ENCODE peak calls at places on chromosomes 12 and 14, in nine cellular contexts. One of them, this sample, is unnamed.

GRCh38 chr14:32947792-32948191 is 9.1 kb downstream of the NPAS3 start:
- DNase-seq in transverse colon: no peak
- DNase-seq in A549: no peak
- DNase-seq in body of pancreas: no peak
- DNase-seq in IMR-90: no peak
- DNase-seq in breast epithelium: no peak
- DNase-seq in ovary: no peak
- DNase-seq in thyroid gland: no peak
- DNase-seq in Peyer's patch: no peak
- DNase-seq in this sample: no peak

GRCh38 chr12:116863275-116863767 is 17.9 kb downstream of the HRK start:
- DNase-seq in ovary: no peak
- DNase-seq in IMR-90: peak
- DNase-seq in breast epithelium: no peak
- DNase-seq in Peyer's patch: no peak
- DNase-seq in transverse colon: peak
- DNase-seq in body of pancreas: no peak
- DNase-seq in thyroid gland: no peak
- DNase-seq in A549: no peak
- DNase-seq in this sample: no peak

GRCh38 chr12:89679631-89680030 is 29.0 kb downstream of the ATP2B1 start:
- DNase-seq in Peyer's patch: no peak
- DNase-seq in body of pancreas: no peak
- DNase-seq in IMR-90: no peak
- DNase-seq in ovary: no peak
- DNase-seq in A549: no peak
- DNase-seq in thyroid gland: no peak
- DNase-seq in transverse colon: no peak
- DNase-seq in breast epithelium: no peak
- DNase-seq in this sample: no peak

GRCh38 chr12:52074656-52075408 is 4.7 kb upstream of the SMIM41 start:
- DNase-seq in IMR-90: no peak
- DNase-seq in A549: no peak
- DNase-seq in ovary: peak
- DNase-seq in breast epithelium: no peak
- DNase-seq in transverse colon: no peak
- DNase-seq in Peyer's patch: no peak
- DNase-seq in body of pancreas: no peak
- DNase-seq in thyroid gland: peak
- DNase-seq in this sample: no peak

GRCh38 chr12:9694220-9694619 is 24.7 kb downstream of the CLEC2D start:
- DNase-seq in body of pancreas: no peak
- DNase-seq in Peyer's patch: no peak
- DNase-seq in breast epithelium: no peak
- DNase-seq in ovary: no peak
- DNase-seq in IMR-90: no peak
- DNase-seq in A549: no peak
- DNase-seq in thyroid gland: no peak
- DNase-seq in transverse colon: no peak
- DNase-seq in this sample: no peak

GRCh38 chr14:68297871-68298468 is 478.4 kb downstream of the RAD51B start:
- DNase-seq in IMR-90: peak
- DNase-seq in thyroid gland: no peak
- DNase-seq in body of pancreas: no peak
- DNase-seq in transverse colon: no peak
- DNase-seq in Peyer's patch: no peak
- DNase-seq in A549: no peak
- DNase-seq in breast epithelium: no peak
- DNase-seq in ovary: no peak
- DNase-seq in this sample: no peak

GRCh38 chr12:45989857-45990467 is 412 bp downstream of the SCAF11 start:
- DNase-seq in Peyer's patch: no peak
- DNase-seq in breast epithelium: peak
- DNase-seq in ovary: peak
- DNase-seq in IMR-90: peak
- DNase-seq in A549: no peak
- DNase-seq in transverse colon: peak
- DNase-seq in body of pancreas: peak
- DNase-seq in thyroid gland: peak
- DNase-seq in this sample: peak

GRCh38 chr12:29428630-29429029 is 47.7 kb upstream of the ERGIC2 start:
- DNase-seq in ovary: no peak
- DNase-seq in Peyer's patch: no peak
- DNase-seq in body of pancreas: no peak
- DNase-seq in thyroid gland: no peak
- DNase-seq in transverse colon: no peak
- DNase-seq in IMR-90: peak
- DNase-seq in A549: no peak
- DNase-seq in breast epithelium: no peak
- DNase-seq in this sample: no peak

GRCh38 chr14:92471919-92472318 is 41.7 kb upstream of the RIN3 start:
- DNase-seq in IMR-90: peak
- DNase-seq in ovary: no peak
- DNase-seq in transverse colon: peak
- DNase-seq in thyroid gland: no peak
- DNase-seq in Peyer's patch: no peak
- DNase-seq in breast epithelium: no peak
- DNase-seq in body of pancreas: no peak
- DNase-seq in A549: peak
- DNase-seq in this sample: no peak

GRCh38 chr12:8658361-8658760 is 4.3 kb downstream of the MFAP5 start:
- DNase-seq in ovary: no peak
- DNase-seq in A549: no peak
- DNase-seq in transverse colon: no peak
- DNase-seq in breast epithelium: no peak
- DNase-seq in IMR-90: peak
- DNase-seq in Peyer's patch: no peak
- DNase-seq in body of pancreas: no peak
- DNase-seq in thyroid gland: peak
- DNase-seq in this sample: no peak

DNA sequence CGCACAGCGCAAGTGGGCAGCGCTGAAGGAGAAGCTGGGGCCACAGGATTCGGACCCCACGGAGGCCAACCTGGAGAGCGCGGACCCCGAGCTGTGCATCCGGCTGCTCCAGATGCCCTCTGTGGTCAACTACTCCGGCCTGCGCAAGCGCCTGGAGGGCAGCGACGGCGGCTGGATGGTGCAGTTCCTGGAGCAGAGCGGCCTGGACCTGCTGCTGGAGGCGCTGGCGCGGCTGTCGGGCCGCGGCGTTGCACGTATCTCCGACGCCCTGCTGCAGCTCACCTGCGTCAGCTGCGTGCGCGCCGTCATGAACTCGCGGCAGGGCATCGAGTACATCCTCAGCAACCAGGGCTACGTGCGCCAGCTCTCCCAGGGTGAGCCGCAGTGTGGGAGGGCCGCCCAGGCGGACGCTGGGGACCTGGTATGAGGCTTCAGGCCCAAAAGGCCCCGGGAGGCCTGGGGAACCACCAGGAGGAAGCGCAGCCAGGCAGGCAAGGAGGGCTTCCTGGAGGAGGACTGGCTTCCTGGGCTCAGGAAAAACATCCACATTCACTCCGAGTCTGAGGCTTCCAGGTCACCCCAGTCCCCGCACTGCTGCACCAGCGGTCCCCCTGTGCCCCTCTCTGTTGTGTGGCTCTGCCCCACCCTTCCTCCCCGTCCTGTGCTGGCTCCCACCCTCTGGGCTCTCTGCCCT is 12.1 kb downstream of the INF2 start:
- DNase-seq in IMR-90: no peak
- DNase-seq in A549: no peak
- DNase-seq in ovary: no peak
- DNase-seq in body of pancreas: no peak
- DNase-seq in transverse colon: no peak
- DNase-seq in thyroid gland: no peak
- DNase-seq in breast epithelium: no peak
- DNase-seq in Peyer's patch: no peak
- DNase-seq in this sample: no peak
- TF ChIP-seq POLR2A in IMR-90: no peak
- TF ChIP-seq POLR2A in A549: no peak
- TF ChIP-seq POLR2A in ovary: no peak
- TF ChIP-seq POLR2A in body of pancreas: no peak
- TF ChIP-seq POLR2A in transverse colon: no peak
- TF ChIP-seq POLR2A in thyroid gland: no peak
- TF ChIP-seq POLR2A in breast epithelium: no peak
- TF ChIP-seq POLR2A in Peyer's patch: no peak
- TF ChIP-seq POLR2A in this sample: no peak

GRCh38 chr12:39165338-39165737 is 259.9 kb upstream of the CPNE8 start:
- DNase-seq in IMR-90: no peak
- DNase-seq in body of pancreas: no peak
- DNase-seq in Peyer's patch: no peak
- DNase-seq in thyroid gland: no peak
- DNase-seq in ovary: no peak
- DNase-seq in transverse colon: no peak
- DNase-seq in A549: no peak
- DNase-seq in breast epithelium: no peak
- DNase-seq in this sample: no peak

GRCh38 chr12:39157696-39158342 is 252.4 kb upstream of the CPNE8 start:
- DNase-seq in body of pancreas: no peak
- DNase-seq in A549: no peak
- DNase-seq in transverse colon: no peak
- DNase-seq in ovary: no peak
- DNase-seq in breast epithelium: no peak
- DNase-seq in IMR-90: no peak
- DNase-seq in thyroid gland: peak
- DNase-seq in Peyer's patch: no peak
- DNase-seq in this sample: no peak

DNA sequence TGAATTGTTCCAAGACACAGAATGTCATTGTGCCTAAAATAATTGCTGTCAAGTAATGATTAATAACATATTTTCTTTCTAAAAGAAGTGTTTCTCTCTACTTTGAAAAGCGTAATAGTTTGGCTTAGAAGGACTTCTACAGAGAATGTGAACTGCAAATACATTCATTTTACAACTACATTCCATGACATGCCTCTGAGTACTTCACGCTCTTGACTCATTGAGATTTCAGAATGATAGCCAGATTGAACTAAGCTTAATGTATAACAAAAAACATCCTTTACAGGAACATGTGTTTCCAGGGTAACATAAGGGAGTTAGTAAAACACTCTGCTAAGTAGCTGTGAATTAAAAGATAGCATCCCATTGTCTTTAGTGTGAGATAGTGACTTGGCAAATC is 256.3 kb upstream of the CPNE8 start:
- DNase-seq in ovary: no peak
- DNase-seq in IMR-90: no peak
- DNase-seq in A549: no peak
- DNase-seq in breast epithelium: no peak
- DNase-seq in thyroid gland: no peak
- DNase-seq in Peyer's patch: no peak
- DNase-seq in body of pancreas: no peak
- DNase-seq in transverse colon: no peak
- DNase-seq in this sample: no peak
- TF ChIP-seq CTCF in ovary: no peak
- TF ChIP-seq CTCF in IMR-90: no peak
- TF ChIP-seq CTCF in A549: no peak
- TF ChIP-seq CTCF in breast epithelium: no peak
- TF ChIP-seq CTCF in thyroid gland: no peak
- TF ChIP-seq CTCF in Peyer's patch: no peak
- TF ChIP-seq CTCF in body of pancreas: no peak
- TF ChIP-seq CTCF in transverse colon: no peak
- TF ChIP-seq CTCF in this sample: no peak

DNA sequence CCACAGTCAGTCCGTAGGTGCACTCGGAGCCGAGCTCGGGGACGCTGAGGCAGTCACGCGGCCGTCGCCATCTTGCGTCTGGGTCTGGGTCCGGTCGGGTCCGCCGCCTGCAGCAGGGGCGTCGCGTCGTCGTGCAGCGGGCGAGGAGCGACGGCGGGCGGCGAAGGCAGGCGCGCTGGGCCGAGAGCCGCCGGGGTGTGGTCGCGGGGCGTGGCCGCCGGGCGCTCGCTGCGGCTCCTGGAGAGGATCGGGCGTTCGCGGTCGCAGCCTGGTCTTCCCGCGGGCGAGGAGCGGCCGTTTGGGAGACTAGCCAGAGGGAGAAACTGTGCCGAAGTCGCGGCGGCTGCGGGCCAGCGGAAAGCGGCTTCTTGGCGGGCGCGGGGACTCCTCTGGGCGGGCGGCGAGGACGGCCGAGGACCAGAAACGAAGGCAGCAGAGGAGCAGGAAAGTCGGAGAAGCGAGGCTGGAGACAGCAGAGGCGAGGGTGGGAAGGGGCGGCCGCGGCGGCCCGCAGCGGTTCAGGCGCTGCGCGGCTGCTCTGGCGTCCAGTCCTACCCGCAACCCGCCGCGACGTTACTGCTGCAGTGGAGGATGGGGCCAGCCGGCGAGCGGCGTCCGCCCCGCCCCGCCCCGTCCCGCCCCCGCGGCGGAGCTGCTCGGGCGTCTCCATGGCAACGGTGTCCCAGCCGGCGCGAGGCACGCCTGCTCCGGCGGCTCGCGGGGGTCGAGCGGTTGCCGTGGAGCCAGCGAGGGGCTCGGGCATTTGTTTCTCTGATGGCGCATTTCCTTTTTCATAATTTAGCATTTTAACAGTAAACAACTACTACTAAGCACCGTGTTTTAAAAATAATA is at the start of gene PNMA1:
- DNase-seq in A549: peak
- DNase-seq in Peyer's patch: peak
- DNase-seq in transverse colon: peak
- DNase-seq in thyroid gland: peak
- DNase-seq in ovary: peak
- DNase-seq in IMR-90: peak
- DNase-seq in body of pancreas: peak
- DNase-seq in breast epithelium: peak
- DNase-seq in this sample: peak
- TF ChIP-seq POLR2A in A549: peak
- TF ChIP-seq POLR2A in Peyer's patch: peak
- TF ChIP-seq POLR2A in transverse colon: peak
- TF ChIP-seq POLR2A in thyroid gland: peak
- TF ChIP-seq POLR2A in ovary: peak
- TF ChIP-seq POLR2A in IMR-90: peak
- TF ChIP-seq POLR2A in body of pancreas: peak
- TF ChIP-seq POLR2A in breast epithelium: no peak
- TF ChIP-seq POLR2A in this sample: no peak

GRCh38 chr14:99902925-99903324 is 109.7 kb downstream of the EML1 start:
- DNase-seq in ovary: no peak
- DNase-seq in body of pancreas: no peak
- DNase-seq in breast epithelium: no peak
- DNase-seq in A549: no peak
- DNase-seq in IMR-90: no peak
- DNase-seq in transverse colon: no peak
- DNase-seq in Peyer's patch: no peak
- DNase-seq in thyroid gland: no peak
- DNase-seq in this sample: no peak

GRCh38 chr14:99905121-99905520 is 111.9 kb downstream of the EML1 start:
- DNase-seq in Peyer's patch: no peak
- DNase-seq in IMR-90: no peak
- DNase-seq in transverse colon: no peak
- DNase-seq in thyroid gland: no peak
- DNase-seq in body of pancreas: no peak
- DNase-seq in ovary: no peak
- DNase-seq in A549: no peak
- DNase-seq in breast epithelium: no peak
- DNase-seq in this sample: no peak

GRCh38 chr14:99904506-99904905 is 111.3 kb downstream of the EML1 start:
- DNase-seq in A549: no peak
- DNase-seq in body of pancreas: no peak
- DNase-seq in ovary: no peak
- DNase-seq in thyroid gland: no peak
- DNase-seq in Peyer's patch: no peak
- DNase-seq in IMR-90: no peak
- DNase-seq in breast epithelium: no peak
- DNase-seq in transverse colon: no peak
- DNase-seq in this sample: no peak

GRCh38 chr14:99896371-99896770 is 103.2 kb downstream of the EML1 start:
- DNase-seq in ovary: no peak
- DNase-seq in thyroid gland: no peak
- DNase-seq in transverse colon: no peak
- DNase-seq in breast epithelium: no peak
- DNase-seq in Peyer's patch: no peak
- DNase-seq in body of pancreas: no peak
- DNase-seq in IMR-90: no peak
- DNase-seq in A549: no peak
- DNase-seq in this sample: no peak

GRCh38 chr14:99899578-99900178 is 106.5 kb downstream of the EML1 start:
- DNase-seq in ovary: no peak
- DNase-seq in body of pancreas: no peak
- DNase-seq in transverse colon: no peak
- DNase-seq in A549: no peak
- DNase-seq in Peyer's patch: no peak
- DNase-seq in thyroid gland: no peak
- DNase-seq in breast epithelium: no peak
- DNase-seq in IMR-90: peak
- DNase-seq in this sample: no peak
- TF ChIP-seq CTCF in ovary: no peak
- TF ChIP-seq CTCF in body of pancreas: peak
- TF ChIP-seq CTCF in transverse colon: peak
- TF ChIP-seq CTCF in A549: peak
- TF ChIP-seq CTCF in Peyer's patch: peak
- TF ChIP-seq CTCF in thyroid gland: peak
- TF ChIP-seq CTCF in breast epithelium: peak
- TF ChIP-seq CTCF in IMR-90: peak
- TF ChIP-seq CTCF in this sample: no peak

This sample was measured in lower leg skin.